ENCODE peak calls at places on chromosome 1, in five cellular contexts. One of them, this sample, is unnamed.

GRCh38 chr1:235635938-235636663 is 13.5 kb downstream of the GNG4 start:
- DNase-seq in stimulated activated CD4-positive, alpha-beta T cell treated with anti-CD3 and anti-CD28 coated beads, Interleukin-4, amount 100 ng/mL, for 48 hours: no peak
- DNase-seq in HTR-8/SVneo: no peak
- DNase-seq in iPS-NIHi11: no peak
- DNase-seq in CD4-positive, CD25-positive, alpha-beta regulatory T cell: no peak
- DNase-seq in this sample: no peak

GRCh38 chr1:993379-993995 is 6.4 kb downstream of the HES4 start:
- DNase-seq in stimulated activated CD4-positive, alpha-beta T cell treated with anti-CD3 and anti-CD28 coated beads, Interleukin-4, amount 100 ng/mL, for 48 hours: no peak
- DNase-seq in HTR-8/SVneo: no peak
- DNase-seq in iPS-NIHi11: no peak
- DNase-seq in CD4-positive, CD25-positive, alpha-beta regulatory T cell: no peak
- DNase-seq in this sample: no peak

GRCh38 chr1:162722036-162722435 is 68.5 kb upstream of the HSD17B7 start:
- DNase-seq in stimulated activated CD4-positive, alpha-beta T cell treated with anti-CD3 and anti-CD28 coated beads, Interleukin-4, amount 100 ng/mL, for 48 hours: no peak
- DNase-seq in HTR-8/SVneo: no peak
- DNase-seq in iPS-NIHi11: no peak
- DNase-seq in CD4-positive, CD25-positive, alpha-beta regulatory T cell: no peak
- DNase-seq in this sample: no peak

GRCh38 chr1:150366416-150367296 is 2.7 kb downstream of the RPRD2 start:
- DNase-seq in stimulated activated CD4-positive, alpha-beta T cell treated with anti-CD3 and anti-CD28 coated beads, Interleukin-4, amount 100 ng/mL, for 48 hours: no peak
- DNase-seq in HTR-8/SVneo: no peak
- DNase-seq in iPS-NIHi11: no peak
- DNase-seq in CD4-positive, CD25-positive, alpha-beta regulatory T cell: peak
- DNase-seq in this sample: no peak

GRCh38 chr1:87084247-87084836 is 169.9 kb downstream of the HS2ST1 start:
- DNase-seq in stimulated activated CD4-positive, alpha-beta T cell treated with anti-CD3 and anti-CD28 coated beads, Interleukin-4, amount 100 ng/mL, for 48 hours: no peak
- DNase-seq in HTR-8/SVneo: no peak
- DNase-seq in iPS-NIHi11: peak
- DNase-seq in CD4-positive, CD25-positive, alpha-beta regulatory T cell: peak
- DNase-seq in this sample: no peak

GRCh38 chr1:218201004-218201403 is 84.1 kb upstream of the RRP15 start:
- DNase-seq in stimulated activated CD4-positive, alpha-beta T cell treated with anti-CD3 and anti-CD28 coated beads, Interleukin-4, amount 100 ng/mL, for 48 hours: no peak
- DNase-seq in HTR-8/SVneo: no peak
- DNase-seq in iPS-NIHi11: no peak
- DNase-seq in CD4-positive, CD25-positive, alpha-beta regulatory T cell: no peak
- DNase-seq in this sample: no peak

GRCh38 chr1:23868848-23869450 is 859 bp upstream of the FUCA1 start:
- DNase-seq in stimulated activated CD4-positive, alpha-beta T cell treated with anti-CD3 and anti-CD28 coated beads, Interleukin-4, amount 100 ng/mL, for 48 hours: no peak
- DNase-seq in HTR-8/SVneo: no peak
- DNase-seq in iPS-NIHi11: peak
- DNase-seq in CD4-positive, CD25-positive, alpha-beta regulatory T cell: no peak
- DNase-seq in this sample: no peak

GRCh38 chr1:21651214-21652042 is 17.7 kb downstream of the RAP1GAP start:
- DNase-seq in stimulated activated CD4-positive, alpha-beta T cell treated with anti-CD3 and anti-CD28 coated beads, Interleukin-4, amount 100 ng/mL, for 48 hours: no peak
- DNase-seq in HTR-8/SVneo: peak
- DNase-seq in iPS-NIHi11: peak
- DNase-seq in CD4-positive, CD25-positive, alpha-beta regulatory T cell: peak
- DNase-seq in this sample: no peak

GRCh38 chr1:27203946-27204345 is 30.5 kb upstream of the WDTC1 start:
- DNase-seq in stimulated activated CD4-positive, alpha-beta T cell treated with anti-CD3 and anti-CD28 coated beads, Interleukin-4, amount 100 ng/mL, for 48 hours: no peak
- DNase-seq in HTR-8/SVneo: no peak
- DNase-seq in iPS-NIHi11: no peak
- DNase-seq in CD4-positive, CD25-positive, alpha-beta regulatory T cell: no peak
- DNase-seq in this sample: no peak

GRCh38 chr1:234164098-234164709 is 209.1 kb upstream of the COA6 start:
- DNase-seq in stimulated activated CD4-positive, alpha-beta T cell treated with anti-CD3 and anti-CD28 coated beads, Interleukin-4, amount 100 ng/mL, for 48 hours: no peak
- DNase-seq in HTR-8/SVneo: no peak
- DNase-seq in iPS-NIHi11: no peak
- DNase-seq in CD4-positive, CD25-positive, alpha-beta regulatory T cell: no peak
- DNase-seq in this sample: no peak

GRCh38 chr1:66294692-66295384 is 239.1 kb upstream of the SGIP1 start:
- DNase-seq in stimulated activated CD4-positive, alpha-beta T cell treated with anti-CD3 and anti-CD28 coated beads, Interleukin-4, amount 100 ng/mL, for 48 hours: no peak
- DNase-seq in HTR-8/SVneo: peak
- DNase-seq in iPS-NIHi11: no peak
- DNase-seq in CD4-positive, CD25-positive, alpha-beta regulatory T cell: no peak
- DNase-seq in this sample: no peak